ENCODE peak calls at places on chromosomes 4 and X, in nine cellular contexts. M is NCI-H345; P is Daoy; U is hippocampal formation; K is CD4-positive, alpha-beta T cell; B is activated T-helper 1 cell treated with anti-CD3 and anti-CD28 coated beads, Interleukin-12 subunit alpha, Interleukin-12 subunit beta, Interleukin-2, Interleukin-4 antibody, amounts not matched to agents 30 ng/mL and 10 ng/mL and 1 ng/mL, durations not matched to agents 14 hours and 24 hours and 36 hours; X is RKO; Z is GM12891; A is M059J. L is an unnamed sample.
A peak's percentile ranks its signal among the peaks of the same experiment; 100 is the strongest.

GRCh38 chr4:113822555-113823290 is 61.2 kb upstream of the CAMK2D start:
- DNase-seq in A (no peak), X (no peak), P (no peak), K (no peak), Z (no peak), B (no peak), M (no peak), U (no peak), L (no peak)

GRCh38 chr4:173461170-173461569 is 62.3 kb upstream of the SCRG1 start:
- DNase-seq in X (no peak), U (no peak), P (peak; percentile 78), M (no peak), B (no peak), Z (no peak), K (no peak), A (peak; percentile 84), L (no peak)

GRCh38 chr4:70359115-70359661 is 1.4 kb upstream of the SMR3A start:
- DNase-seq in A (no peak), K (no peak), U (no peak), P (no peak), B (no peak), Z (no peak), X (peak; percentile 8), M (no peak), L (no peak)

GRCh38 chr4:165248102-165248501 is 40.7 kb downstream of the KLHL2 start:
- DNase-seq in Z (no peak), A (no peak), M (no peak), B (no peak), X (no peak), U (no peak), K (no peak), P (no peak), L (no peak)

GRCh38 chr4:31651541-31651940 is 931.4 kb downstream of the PCDH7 start:
- DNase-seq in Z (no peak), M (no peak), X (no peak), A (no peak), B (no peak), K (no peak), P (no peak), U (no peak), L (no peak)

GRCh38 chr4:70705146-70705855 is 16.5 kb upstream of the RUFY3 start:
- DNase-seq in M (peak; percentile 53), K (peak; percentile 58), U (peak; percentile 75), A (peak; percentile 85), B (peak; percentile 57), Z (peak; percentile 67), P (peak; percentile 69), X (peak; percentile 85), L (peak; percentile 62)

GRCh38 chr4:2362286-2363055 is 56.0 kb downstream of the ZFYVE28 start:
- DNase-seq in P (no peak), X (no peak), U (no peak), K (no peak), A (no peak), B (no peak), Z (no peak), M (no peak), L (no peak)

GRCh38 chrX:79146552-79147390 is 2.3 kb downstream of the GPR174 start:
- DNase-seq in U (no peak), K (no peak), P (no peak), Z (no peak), B (no peak), A (no peak), X (no peak), M (no peak), L (no peak)

GRCh38 chr4:105951198-105951597 is 55.9 kb downstream of the NPNT start:
- DNase-seq in A (peak; percentile 47), B (no peak), P (no peak), Z (no peak), U (no peak), X (no peak), K (no peak), M (no peak), L (no peak)

L was measured in natural killer cell.